ENCODE peak calls at places on chromosomes 6 and 20, in ten cellular contexts. E is dorsolateral prefrontal cortex; F is keratinocyte; L is cardiac muscle cell; U is IMR-90; V is H9; D is pancreas; I is mammary epithelial cell; G is CD8-positive, alpha-beta T cell; R is A549. X is an unnamed sample.

GRCh38 chr6:90319979-90320667 is 23.5 kb upstream of the BACH2 start:
- DNase-seq in U (no peak), F (no peak), G (no peak), R (no peak), D (no peak), L (no peak), E (no peak), I (no peak), V (no peak), X (no peak)

GRCh38 chr6:18138906-18139305 is 16.0 kb downstream of the TPMT start:
- DNase-seq in I (no peak), V (no peak), R (no peak), E (no peak), F (no peak), G (no peak), L (no peak), U (no peak), D (no peak), X (no peak)

GRCh38 chr20:62303327-62304226 is 780 bp downstream of the ADRM1 start:
- DNase-seq in L (no peak), R (peak; percentile 69), D (peak; percentile 38), E (no peak), V (peak; percentile 31), G (no peak), F (no peak), I (peak; percentile 24), U (no peak), X (peak; percentile 19)

GRCh38 chr6:136549359-136550044 is 720 bp downstream of the MAP7 start:
- DNase-seq in V (peak; percentile 53), I (peak; percentile 34), F (no peak), U (no peak), R (peak; percentile 49), E (peak; percentile 11), L (no peak), G (no peak), D (peak; percentile 30), X (peak; percentile 36)

GRCh38 chr6:63597142-63598000 is 25.1 kb downstream of the LOC128125822 start:
- DNase-seq in F (no peak), L (no peak), I (peak; percentile 20), R (no peak), D (no peak), V (no peak), G (no peak), E (no peak), U (no peak), X (no peak)

GRCh38 chr6:43274127-43274915 is 23.7 kb upstream of the SLC22A7 start:
- DNase-seq in U (no peak), E (no peak), V (no peak), R (no peak), F (no peak), I (no peak), L (no peak), G (no peak), D (no peak), X (no peak)

GRCh38 chr6:18823782-18824386 is 436.7 kb downstream of the RNF144B start:
- DNase-seq in U (peak; percentile 1), E (no peak), L (peak; percentile 11), V (peak; percentile 67), I (peak; percentile 28), R (peak; percentile 72), F (no peak), G (no peak), D (no peak), X (peak; percentile 89)

GRCh38 chr6:143000771-143001170 is 55.8 kb upstream of the HIVEP2 start:
- DNase-seq in G (no peak), I (no peak), R (no peak), F (no peak), U (no peak), V (no peak), D (no peak), L (peak; percentile 53), E (peak; percentile 11), X (no peak)

GRCh38 chr20:50574108-50574507 is 63.9 kb downstream of the PTPN1 start:
- DNase-seq in D (no peak), G (peak; percentile 36), F (no peak), R (no peak), L (no peak), I (no peak), U (no peak), V (peak; percentile 11), E (no peak), X (no peak)

GRCh38 chr6:102815207-102815606 is 1421.7 kb downstream of the GRIK2 start:
- DNase-seq in L (no peak), F (no peak), U (no peak), R (no peak), V (no peak), I (no peak), D (no peak), G (no peak), E (no peak), X (no peak)

GRCh38 chr6:93787841-93788240 is 368.5 kb upstream of the EPHA7 start:
- DNase-seq in L (no peak), R (no peak), I (no peak), V (no peak), D (no peak), E (no peak), F (no peak), U (no peak), G (no peak), X (no peak)

DNA sequence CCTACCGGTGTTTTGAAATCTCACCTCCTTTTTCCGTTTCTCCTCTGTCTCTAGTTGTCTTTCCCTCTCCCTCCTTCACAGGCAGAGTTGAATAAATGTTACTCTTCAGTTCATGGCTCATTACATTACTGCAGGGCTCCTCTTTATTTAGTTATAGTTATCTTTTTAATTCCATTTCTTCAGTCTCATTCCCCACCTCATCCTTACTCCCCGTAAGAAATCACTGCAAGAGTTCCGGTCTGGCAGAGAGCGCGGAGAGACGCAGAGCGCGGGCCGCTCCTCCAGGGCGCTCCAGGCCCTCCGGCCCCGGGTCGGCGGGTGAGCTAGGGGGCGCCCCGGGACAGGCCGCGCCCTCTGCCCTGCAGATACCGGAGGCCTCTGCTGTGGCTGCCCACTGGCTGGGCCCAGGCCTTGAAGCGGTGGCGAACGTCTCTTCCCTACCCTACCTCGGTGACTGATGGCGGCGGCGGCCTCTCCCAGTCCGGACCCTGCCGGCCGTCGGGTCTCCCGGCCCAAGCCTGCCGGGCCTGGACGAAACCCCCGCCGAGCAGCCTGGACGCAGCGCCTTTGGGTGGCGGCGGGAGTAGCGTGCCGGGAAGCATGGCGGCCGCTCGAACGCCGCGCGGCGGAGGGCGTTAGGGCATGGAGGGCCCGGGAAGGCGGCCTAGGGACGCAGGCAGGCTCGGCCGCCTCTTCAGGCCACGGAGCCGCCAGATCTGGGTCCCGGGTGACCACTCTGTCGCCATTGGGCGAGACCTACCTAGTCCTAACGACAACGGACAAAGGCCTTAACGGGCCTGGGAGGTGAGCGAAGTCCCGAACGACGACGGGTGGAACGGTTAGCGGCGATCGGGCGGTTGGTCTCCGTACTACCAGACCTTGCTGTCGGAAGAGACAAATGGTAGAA is 16.4 kb upstream of the HMGN4 start:
- DNase-seq in I (peak; percentile 60), F (no peak), L (peak; percentile 90), R (peak; percentile 90), G (peak; percentile 87), E (peak; percentile 63), V (peak; percentile 87), U (peak; percentile 64), D (peak; percentile 63), X (no peak)
- TF ChIP-seq CTCF in I (no peak), F (peak; percentile 46), L (peak; percentile 47), R (peak; percentile 46), G (no peak), E (peak; percentile 40), V (peak; percentile 64), U (peak; percentile 13), D (no peak), X (no peak)

GRCh38 chr6:1322725-1323219 is 10.9 kb downstream of the FOXQ1 start:
- DNase-seq in D (no peak), U (peak; percentile 44), G (no peak), E (no peak), V (no peak), R (peak; percentile 57), I (no peak), F (no peak), L (peak; percentile 56), X (no peak)
- H3K27ac ChIP-seq in D (peak overlapping the region; percentile 27), U (no peak overlapping the region), G (no peak overlapping the region), E (no peak overlapping the region), V (no peak overlapping the region), R (peak overlapping the region; percentile 80), I (no peak overlapping the region), F (no peak overlapping the region), L (no peak overlapping the region), X (no peak overlapping the region)

GRCh38 chr20:54098044-54098443 is 27.6 kb upstream of the BCAS1 start:
- DNase-seq in I (no peak), V (no peak), U (no peak), D (no peak), L (no peak), F (no peak), E (no peak), R (no peak), G (no peak), X (no peak)
- TF ChIP-seq CTCF in I (no peak), V (no peak), U (no peak), D (no peak), L (no peak), F (no peak), E (no peak), R (no peak), G (no peak), X (no peak)

GRCh38 chr6:87908978-87909802 is 138.5 kb upstream of the SPACA1 start:
- DNase-seq in R (no peak), F (no peak), G (no peak), L (peak; percentile 10), V (no peak), U (no peak), I (no peak), D (no peak), E (no peak), X (no peak)
- H3K27ac ChIP-seq in R (no peak overlapping the region), F (no peak overlapping the region), G (no peak overlapping the region), L (no peak overlapping the region), V (no peak overlapping the region), U (no peak overlapping the region), I (no peak overlapping the region), D (no peak overlapping the region), E (no peak overlapping the region), X (no peak overlapping the region)

X was measured in WERI-Rb-1.